ENCODE peak calls at places on chromosomes 6 and 20, in seven cellular contexts. S, T, Z, F, K, C and N are unnamed samples.

GRCh38 chr6:39599996-39600395 is 125.2 kb downstream of the KIF6 start:
- DNase-seq in K (no peak), C (no peak), F (no peak), T (no peak), S (no peak), Z (no peak), N (no peak)

GRCh38 chr6:21826031-21826430 is 232.5 kb downstream of the SOX4 start:
- DNase-seq in S (no peak), T (no peak), K (no peak), Z (peak), C (no peak), F (no peak), N (no peak)

GRCh38 chr20:54153847-54154246 is 19.9 kb downstream of the CYP24A1 start:
- DNase-seq in F (no peak), Z (no peak), S (no peak), K (no peak), C (no peak), T (no peak), N (no peak)

GRCh38 chr6:4270799-4271198 is 135.4 kb upstream of the ECI2 start:
- DNase-seq in K (no peak), Z (peak), T (no peak), C (no peak), F (peak), S (no peak), N (no peak)

GRCh38 chr6:169075211-169075621 is 178.4 kb downstream of the THBS2 start:
- DNase-seq in Z (peak), K (peak), F (peak), T (no peak), C (peak), S (no peak), N (peak)

GRCh38 chr20:25237610-25238318 is 10.1 kb upstream of the PYGB start:
- DNase-seq in S (peak), K (no peak), F (peak), C (peak), Z (peak), T (no peak), N (no peak)

GRCh38 chr6:12174878-12175277 is 115.3 kb upstream of the EDN1 start:
- DNase-seq in F (peak), C (no peak), Z (peak), K (no peak), T (no peak), S (no peak), N (no peak)

GRCh38 chr6:170176621-170177382 is 114.1 kb downstream of the DLL1 start:
- DNase-seq in Z (no peak), T (no peak), F (peak), C (peak), S (peak), K (no peak), N (peak)

GRCh38 chr20:44702776-44703175 is 12.4 kb upstream of the CCN5 start:
- DNase-seq in K (peak), T (peak), F (peak), Z (peak), C (peak), S (peak), N (peak)

GRCh38 chr6:4971851-4972250 is 32.0 kb downstream of the RPP40 start:
- DNase-seq in F (no peak), Z (no peak), T (no peak), K (no peak), S (peak), C (no peak), N (no peak)

GRCh38 chr20:51837876-51838420 is 35.6 kb upstream of the SALL4 start:
- DNase-seq in Z (no peak), K (no peak), S (no peak), T (no peak), F (no peak), C (no peak), N (no peak)

GRCh38 chr6:106973841-106974336 is 640 bp downstream of the CD24 start:
- DNase-seq in Z (no peak), S (peak), K (peak), F (no peak), C (no peak), T (no peak), N (peak)

GRCh38 chr6:112665114-112665513 is 318.0 kb downstream of the RFPL4B start:
- DNase-seq in S (no peak), F (peak), Z (peak), T (no peak), K (no peak), C (no peak), N (no peak)

GRCh38 chr6:45566882-45567281 is 189.1 kb upstream of the SUPT3H start:
- DNase-seq in K (no peak), C (no peak), Z (peak), F (no peak), S (no peak), T (no peak), N (no peak)

GRCh38 chr6:160222491-160222890 is 36.1 kb downstream of the SLC22A2 start:
- DNase-seq in F (no peak), K (no peak), Z (no peak), S (no peak), T (no peak), C (no peak), N (no peak)

GRCh38 chr20:20614391-20614790 is 98.1 kb downstream of the RALGAPA2 start:
- DNase-seq in F (no peak), K (no peak), C (no peak), T (no peak), Z (peak), S (no peak), N (no peak)

GRCh38 chr20:50146732-50147662 is 6.5 kb downstream of the PEDS1 start:
- DNase-seq in K (peak), T (peak), C (peak), Z (peak), F (no peak), S (peak), N (no peak)

GRCh38 chr6:148455674-148456559 is 113.3 kb downstream of the SASH1 start:
- DNase-seq in K (no peak), C (no peak), T (peak), S (no peak), F (no peak), Z (no peak), N (no peak)

GRCh38 chr6:5158191-5158590 is 73.0 kb downstream of the PPP1R3G start:
- DNase-seq in C (no peak), Z (no peak), K (no peak), S (no peak), F (no peak), T (no peak), N (no peak)

GRCh38 chr20:2696646-2697045 is 4.1 kb downstream of the EBF4 start:
- DNase-seq in K (no peak), F (no peak), C (no peak), Z (no peak), T (no peak), S (peak), N (no peak)

GRCh38 chr6:9272671-9273070 is 837.3 kb upstream of the SLC35B3 start:
- DNase-seq in Z (no peak), F (no peak), K (no peak), T (no peak), C (no peak), S (no peak), N (no peak)

GRCh38 chr6:160427312-160428068 is 79.3 kb downstream of the SLC22A3 start:
- DNase-seq in S (no peak), C (no peak), K (no peak), T (no peak), F (peak), Z (no peak), N (no peak)

GRCh38 chr20:38187512-38187911 is 22.4 kb upstream of the TGM2 start:
- DNase-seq in K (no peak), Z (peak), F (peak), T (no peak), C (no peak), S (peak), N (no peak)

GRCh38 chr6:87151471-87151785 is 3.9 kb upstream of the ZNF292 start:
- DNase-seq in S (peak), T (no peak), K (no peak), C (no peak), F (no peak), Z (no peak), N (no peak)

GRCh38 chr6:35161265-35161664 is 20.1 kb upstream of the TCP11 start:
- DNase-seq in Z (no peak), S (no peak), F (no peak), C (no peak), K (no peak), T (no peak), N (no peak)

GRCh38 chr6:549901-550300 is 107.0 kb downstream of the HUS1B start:
- DNase-seq in F (no peak), Z (no peak), K (no peak), S (no peak), T (no peak), C (no peak), N (no peak)

GRCh38 chr6:127608554-127609270 is 31.7 kb downstream of the C6orf58 start:
- DNase-seq in T (no peak), S (no peak), F (no peak), K (no peak), C (no peak), Z (no peak), N (no peak)

GRCh38 chr20:53657289-53657678 is 63.6 kb upstream of the ZNF217 start:
- DNase-seq in Z (no peak), F (peak), C (no peak), S (no peak), T (no peak), K (no peak), N (no peak)

GRCh38 chr6:47655719-47656595 is 42.4 kb upstream of the ADGRF4 start:
- DNase-seq in F (peak), K (no peak), Z (no peak), T (no peak), C (no peak), S (no peak), N (no peak)

GRCh38 chr6:16471222-16471784 is 232.9 kb downstream of the GMPR start:
- DNase-seq in Z (peak), S (no peak), F (no peak), T (no peak), K (no peak), C (no peak), N (no peak)

GRCh38 chr6:16374796-16375195 is 136.4 kb downstream of the GMPR start:
- DNase-seq in T (peak), Z (no peak), S (no peak), F (no peak), C (no peak), K (no peak), N (no peak)

GRCh38 chr20:49278817-49279676 is 1.2 kb upstream of the ZNFX1 start:
- DNase-seq in T (no peak), C (peak), Z (no peak), F (peak), S (no peak), K (peak), N (no peak)

GRCh38 chr6:132731086-132731485 is 17.2 kb upstream of the VNN1 start:
- DNase-seq in T (no peak), C (no peak), F (no peak), Z (peak), K (no peak), S (no peak), N (no peak)